ENCODE peak calls at places on chromosomes 6 and 20, in six cellular contexts. Q is neuronal stem cell, A is H1, G is mesenchymal stem cell, T is H9, X is trophoblast cell. D is an unnamed sample.

GRCh38 chr6:105243487-105243886 is 63.7 kb upstream of the POPDC3 start:
- DNase-seq in G (peak), T (no peak), A (no peak), Q (no peak), X (no peak), D (peak)

GRCh38 chr6:17907467-17908229 is 79.8 kb downstream of the KIF13A start:
- DNase-seq in X (peak), T (no peak), G (peak), Q (no peak), A (no peak), D (peak)

GRCh38 chr20:3612795-3613560 is 50.2 kb downstream of the GFRA4 start:
- DNase-seq in G (peak), Q (no peak), A (no peak), X (no peak), T (no peak), D (peak)

GRCh38 chr6:99613705-99614429 is 7.2 kb downstream of the PRDM13 start:
- DNase-seq in X (peak), T (peak), Q (no peak), G (no peak), A (peak), D (no peak)

GRCh38 chr6:108671790-108672189 is 111.1 kb downstream of the FOXO3 start:
- DNase-seq in Q (no peak), X (no peak), A (no peak), G (no peak), T (peak), D (no peak)

GRCh38 chr20:40637176-40637575 is 51.9 kb downstream of the MAFB start:
- DNase-seq in G (no peak), Q (no peak), X (no peak), A (no peak), T (peak), D (no peak)

GRCh38 chr6:30836957-30837356 is 47.4 kb upstream of the DDR1 start:
- DNase-seq in A (no peak), Q (no peak), T (no peak), X (peak), G (no peak), D (no peak)

GRCh38 chr6:31403283-31403989 is at the start of gene MICA:
- DNase-seq in X (peak), Q (peak), T (peak), A (peak), G (peak), D (peak)

GRCh38 chr6:45816674-45817297 is 198.9 kb downstream of the CLIC5 start:
- DNase-seq in A (no peak), T (no peak), X (peak), Q (no peak), G (peak), D (peak)

GRCh38 chr20:6841128-6841527 is 73.6 kb downstream of the BMP2 start:
- DNase-seq in G (no peak), A (no peak), X (no peak), T (no peak), Q (no peak), D (no peak)

GRCh38 chr20:63682384-63683139 is 13.9 kb upstream of the TNFRSF6B start:
- DNase-seq in X (peak), Q (no peak), G (peak), A (no peak), T (no peak), D (peak)

GRCh38 chr6:142845143-142845571 is 99.8 kb downstream of the HIVEP2 start:
- DNase-seq in A (no peak), X (no peak), G (peak), T (no peak), Q (no peak), D (no peak)

GRCh38 chr6:9523462-9523861 is 891.4 kb downstream of the TFAP2A start:
- DNase-seq in A (no peak), X (peak), G (peak), T (no peak), Q (no peak), D (peak)

GRCh38 chr6:158705386-158706126 is 55.7 kb downstream of the SYTL3 start:
- DNase-seq in G (no peak), A (no peak), X (no peak), T (no peak), Q (no peak), D (no peak)

GRCh38 chr6:25173951-25174474 is 105.2 kb upstream of the CARMIL1 start:
- DNase-seq in Q (no peak), T (no peak), X (peak), A (no peak), G (peak), D (peak)

GRCh38 chr6:85416049-85416448 is 33.8 kb upstream of the NT5E start:
- DNase-seq in A (no peak), Q (no peak), T (no peak), X (no peak), G (peak), D (peak)

GRCh38 chr6:7805088-7805756 is 79.3 kb downstream of the BMP6 start:
- DNase-seq in T (no peak), A (no peak), G (no peak), X (peak), Q (no peak), D (no peak)

GRCh38 chr20:20367681-20368413 is at the start of gene INSM1:
- DNase-seq in Q (peak), X (no peak), G (no peak), A (no peak), T (peak), D (no peak)

GRCh38 chr6:113146878-113147277 is 710.3 kb upstream of the MARCKS start:
- DNase-seq in X (no peak), Q (no peak), T (no peak), G (no peak), A (no peak), D (no peak)

GRCh38 chr6:119533603-119534279 is 184.2 kb upstream of the MAN1A1 start:
- DNase-seq in G (peak), Q (no peak), T (no peak), X (no peak), A (no peak), D (peak)

GRCh38 chr6:33392168-33392947 is 735 bp downstream of the KIFC1 start:
- DNase-seq in Q (no peak), A (no peak), G (peak), X (no peak), T (no peak), D (peak)

GRCh38 chr6:18343741-18344140 is 43.4 kb upstream of the RNF144B start:
- DNase-seq in X (no peak), Q (no peak), T (no peak), G (peak), A (no peak), D (peak)

GRCh38 chr20:59992531-59992930 is 34.3 kb downstream of the CDH26 start:
- DNase-seq in A (no peak), Q (no peak), T (no peak), X (no peak), G (no peak), D (peak)

GRCh38 chr6:132114201-132114860 is 163.2 kb upstream of the CCN2 start:
- DNase-seq in A (no peak), T (no peak), G (no peak), Q (no peak), X (no peak), D (peak)

GRCh38 chr6:28542440-28543293 is 17.0 kb downstream of the GPX5 start:
- DNase-seq in A (peak), G (peak), Q (peak), X (peak), T (peak), D (peak)

GRCh38 chr6:20092071-20092566 is 120.2 kb downstream of the MBOAT1 start:
- DNase-seq in A (no peak), G (peak), Q (peak), X (peak), T (no peak), D (peak)

GRCh38 chr6:97586344-97586743 is 303.3 kb upstream of the MMS22L start:
- DNase-seq in T (no peak), G (peak), X (no peak), A (no peak), Q (peak), D (peak)

GRCh38 chr6:50555982-50556381 is 157.3 kb upstream of the TFAP2D start:
- DNase-seq in G (no peak), A (no peak), Q (no peak), T (no peak), X (no peak), D (no peak)

GRCh38 chr6:154938245-154938583 is 56.9 kb upstream of the TIAM2 start:
- DNase-seq in G (no peak), X (no peak), A (no peak), Q (no peak), T (no peak), D (no peak)

GRCh38 chr6:125524356-125524755 is 222.6 kb upstream of the HDDC2 start:
- DNase-seq in G (no peak), T (no peak), Q (no peak), X (no peak), A (no peak), D (no peak)

GRCh38 chr20:44279228-44279627 is 31.8 kb downstream of the FITM2 start:
- DNase-seq in T (no peak), Q (no peak), A (no peak), X (no peak), G (no peak), D (peak)

GRCh38 chr20:19275630-19276071 is 63.2 kb downstream of the SLC24A3 start:
- DNase-seq in A (no peak), G (no peak), X (no peak), Q (no peak), T (no peak), D (no peak)

GRCh38 chr20:50551288-50551687 is 41.1 kb downstream of the PTPN1 start:
- DNase-seq in G (no peak), Q (no peak), A (no peak), X (no peak), T (no peak), D (peak)

GRCh38 chr6:2909718-2910117 is 6.6 kb upstream of the SERPINB9 start:
- DNase-seq in X (peak), T (peak), A (no peak), Q (no peak), G (peak), D (peak)

GRCh38 chr6:170439366-170440351 is 113.4 kb downstream of the PSMB1 start:
- DNase-seq in Q (no peak), A (no peak), G (peak), X (no peak), T (peak), D (peak)

GRCh38 chr6:35566794-35567193 is 54.1 kb upstream of the TULP1 start:
- DNase-seq in T (peak), G (no peak), X (no peak), Q (no peak), A (peak), D (no peak)

GRCh38 chr6:41935685-41936072 is 5.9 kb downstream of the CCND3 start:
- DNase-seq in X (no peak), A (peak), G (no peak), Q (no peak), T (peak), D (no peak)
- H4K91ac ChIP-seq in X (no peak), A (no peak), G (no peak), Q (no peak), T (no peak), D (no peak)

GRCh38 chr6:43120101-43120730 is 44.1 kb downstream of the PTK7 start:
- DNase-seq in G (no peak), Q (no peak), T (no peak), X (no peak), A (no peak), D (no peak)

GRCh38 chr6:43113431-43114260 is 37.5 kb downstream of the PTK7 start:
- DNase-seq in X (no peak), A (no peak), Q (no peak), G (no peak), T (no peak), D (no peak)

GRCh38 chr6:43120938-43121913 is 45.1 kb downstream of the PTK7 start:
- DNase-seq in G (peak), Q (no peak), T (no peak), A (no peak), X (peak), D (peak)

GRCh38 chr6:43119456-43119855 is 43.3 kb downstream of the PTK7 start:
- DNase-seq in T (no peak), G (no peak), A (no peak), X (no peak), Q (no peak), D (no peak)

DNA sequence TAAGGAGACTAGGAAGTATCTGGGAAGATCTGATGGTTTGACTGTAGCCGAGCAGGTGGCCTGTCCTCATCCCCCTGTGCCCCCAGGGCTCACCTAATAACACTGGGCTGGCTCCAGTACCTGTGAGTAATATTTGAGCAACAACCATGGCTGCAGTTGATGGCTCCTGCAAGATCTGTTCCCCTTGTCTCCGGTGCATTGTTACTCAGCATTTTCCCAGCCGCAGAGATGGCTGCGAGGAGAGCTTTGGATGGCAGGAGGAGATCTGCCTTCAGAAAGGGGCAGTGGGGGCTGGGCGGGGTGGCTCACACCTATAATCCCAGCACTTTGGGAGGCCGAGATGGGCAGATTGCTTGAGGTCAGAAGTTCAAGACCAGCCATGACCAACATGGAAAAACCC is 39.3 kb downstream of the PTK7 start:
- DNase-seq in T (no peak), Q (no peak), X (peak), G (no peak), A (no peak), D (no peak)
- H4K91ac ChIP-seq in T (no peak), Q (no peak), X (peak), G (no peak), A (no peak), D (peak)

DNA sequence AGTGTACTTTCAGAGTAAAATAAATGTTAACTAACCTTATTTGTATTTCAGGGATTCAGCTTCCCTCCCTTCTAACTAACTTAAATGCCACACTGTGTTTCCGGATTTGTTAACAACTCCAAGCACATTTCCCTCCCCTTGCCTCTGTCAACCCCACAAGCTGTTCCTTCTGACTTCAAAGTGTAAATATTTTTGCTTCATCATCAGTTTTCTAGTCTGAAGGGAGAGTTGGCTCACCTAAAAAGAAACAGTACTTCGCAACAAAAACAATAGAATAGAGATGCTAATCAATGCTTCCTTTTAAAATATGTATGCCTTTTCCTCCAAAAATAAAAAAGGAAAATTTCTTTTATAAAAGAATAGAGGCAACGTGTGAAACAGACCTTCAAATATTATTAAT is 132.6 kb downstream of the THEMIS start:
- DNase-seq in G (no peak), Q (no peak), A (no peak), X (no peak), T (no peak), D (no peak)
- H4K91ac ChIP-seq in G (no peak), Q (no peak), A (no peak), X (no peak), T (no peak), D (no peak)

GRCh38 chr20:13280609-13281324 is 59.7 kb downstream of the ISM1 start:
- DNase-seq in Q (no peak), T (no peak), X (no peak), A (no peak), G (no peak), D (no peak)
- H4K91ac ChIP-seq in Q (no peak), T (no peak), X (no peak), A (no peak), G (no peak), D (no peak)